ENCODE peak calls at places on chromosomes 5 and 9, in seven cellular contexts. One of them, this sample, is unnamed. For H3K4me1, the result is how much of the 10 kb centered on the place peaks cover.

GRCh38 chr9:107755267-107755666 is 265.7 kb upstream of the KLF4 start:
- DNase-seq in GM23338: no peak
- DNase-seq in SJSA1: peak
- DNase-seq in A549: no peak
- DNase-seq in astrocyte: peak
- DNase-seq in neuronal stem cell: no peak
- DNase-seq in pancreas: no peak
- DNase-seq in this sample: no peak

GRCh38 chr5:142293486-142293885 is 31.3 kb downstream of the SPRY4 start:
- DNase-seq in astrocyte: peak
- DNase-seq in A549: no peak
- DNase-seq in neuronal stem cell: no peak
- DNase-seq in GM23338: no peak
- DNase-seq in SJSA1: no peak
- DNase-seq in pancreas: no peak
- DNase-seq in this sample: no peak

GRCh38 chr5:101929628-101930027 is 366.5 kb downstream of the SLCO4C1 start:
- DNase-seq in pancreas: no peak
- DNase-seq in A549: no peak
- DNase-seq in neuronal stem cell: no peak
- DNase-seq in astrocyte: no peak
- DNase-seq in GM23338: no peak
- DNase-seq in SJSA1: no peak
- DNase-seq in this sample: no peak

GRCh38 chr5:15850939-15851341 is 328.7 kb downstream of the MARCHF11 start:
- DNase-seq in pancreas: no peak
- DNase-seq in neuronal stem cell: no peak
- DNase-seq in A549: no peak
- DNase-seq in astrocyte: no peak
- DNase-seq in SJSA1: no peak
- DNase-seq in GM23338: no peak
- DNase-seq in this sample: no peak

GRCh38 chr9:116377179-116377790 is 223.7 kb downstream of the PAPPA start:
- DNase-seq in SJSA1: peak
- DNase-seq in pancreas: no peak
- DNase-seq in astrocyte: peak
- DNase-seq in A549: peak
- DNase-seq in GM23338: no peak
- DNase-seq in neuronal stem cell: no peak
- DNase-seq in this sample: no peak

GRCh38 chr5:167180899-167181298 is 1110.5 kb upstream of the WWC1 start:
- DNase-seq in astrocyte: no peak
- DNase-seq in neuronal stem cell: no peak
- DNase-seq in SJSA1: no peak
- DNase-seq in GM23338: no peak
- DNase-seq in pancreas: no peak
- DNase-seq in A549: no peak
- DNase-seq in this sample: no peak

GRCh38 chr9:84136119-84136868 is 155.7 kb downstream of the RMI1 start:
- DNase-seq in A549: peak
- DNase-seq in neuronal stem cell: no peak
- DNase-seq in astrocyte: peak
- DNase-seq in GM23338: no peak
- DNase-seq in SJSA1: peak
- DNase-seq in pancreas: no peak
- DNase-seq in this sample: no peak

GRCh38 chr9:113715086-113715485 is 161.0 kb upstream of the ZNF618 start:
- DNase-seq in SJSA1: no peak
- DNase-seq in neuronal stem cell: no peak
- DNase-seq in pancreas: no peak
- DNase-seq in GM23338: no peak
- DNase-seq in astrocyte: peak
- DNase-seq in A549: no peak
- DNase-seq in this sample: no peak

DNA sequence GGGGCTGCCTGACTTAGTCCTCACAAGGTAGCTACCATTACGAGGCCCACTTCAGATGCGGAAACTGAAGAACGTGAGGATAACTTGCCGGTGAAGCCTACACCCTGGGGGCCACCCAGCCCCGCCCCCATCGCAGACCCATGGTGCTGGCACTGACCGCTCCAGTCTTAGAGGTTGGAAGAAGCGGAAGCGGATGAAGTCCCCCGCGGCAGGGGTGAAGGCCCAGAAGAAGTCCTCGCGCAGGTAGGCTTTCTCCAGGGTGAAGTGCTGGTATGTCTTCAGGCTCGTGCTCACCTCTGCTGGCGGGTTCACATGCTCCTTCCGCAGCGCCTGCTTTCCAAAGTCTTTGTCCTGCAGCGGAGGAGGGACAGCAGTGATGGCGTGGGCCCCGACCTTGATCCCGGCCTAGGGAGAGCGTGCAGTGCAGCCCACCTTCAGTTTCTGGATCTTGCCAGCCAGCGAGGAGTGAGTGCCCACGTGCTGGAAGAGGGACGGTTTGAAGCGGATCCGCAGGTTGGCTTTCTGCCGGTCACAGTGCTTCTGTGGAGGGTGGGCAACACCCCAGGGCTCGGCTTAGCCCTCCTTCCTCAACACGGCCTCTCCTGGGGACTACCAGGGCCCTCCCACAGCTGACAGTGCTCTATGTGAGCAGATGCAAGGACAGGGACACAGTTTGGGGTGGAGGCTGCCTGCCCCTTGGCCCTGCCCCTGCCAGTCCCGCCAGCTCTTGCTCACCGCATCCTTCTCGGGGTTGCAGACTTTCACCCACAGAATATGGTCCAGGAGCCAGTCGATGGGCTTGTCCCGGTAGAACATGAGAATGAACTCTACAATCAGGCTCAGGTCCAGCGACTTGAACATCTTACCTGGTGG is 5.2 kb downstream of the LTC4S start:
- DNase-seq in neuronal stem cell: no peak
- DNase-seq in A549: no peak
- DNase-seq in SJSA1: no peak
- DNase-seq in GM23338: no peak
- DNase-seq in astrocyte: no peak
- DNase-seq in pancreas: no peak
- DNase-seq in this sample: no peak
- H3K4me1 ChIP-seq in neuronal stem cell: under half
- H3K4me1 ChIP-seq in A549: under half
- H3K4me1 ChIP-seq in SJSA1: under half
- H3K4me1 ChIP-seq in GM23338: under half
- H3K4me1 ChIP-seq in astrocyte: under half
- H3K4me1 ChIP-seq in pancreas: under half
- H3K4me1 ChIP-seq in this sample: under half

GRCh38 chr5:36778336-36778735 is 98.2 kb upstream of the NIPBL start:
- DNase-seq in SJSA1: no peak
- DNase-seq in A549: no peak
- DNase-seq in GM23338: no peak
- DNase-seq in pancreas: no peak
- DNase-seq in astrocyte: no peak
- DNase-seq in neuronal stem cell: no peak
- DNase-seq in this sample: no peak

GRCh38 chr5:36777105-36777757 is 99.3 kb upstream of the NIPBL start:
- DNase-seq in SJSA1: no peak
- DNase-seq in A549: peak
- DNase-seq in GM23338: peak
- DNase-seq in pancreas: peak
- DNase-seq in neuronal stem cell: peak
- DNase-seq in astrocyte: peak
- DNase-seq in this sample: no peak
- H3K4me3 ChIP-seq in SJSA1: no peak
- H3K4me3 ChIP-seq in A549: no peak
- H3K4me3 ChIP-seq in GM23338: no peak
- H3K4me3 ChIP-seq in pancreas: no peak
- H3K4me3 ChIP-seq in neuronal stem cell: no peak
- H3K4me3 ChIP-seq in astrocyte: no peak
- H3K4me3 ChIP-seq in this sample: no peak

GRCh38 chr5:14267166-14267838 is 124.2 kb downstream of the TRIO start:
- DNase-seq in SJSA1: peak
- DNase-seq in astrocyte: peak
- DNase-seq in neuronal stem cell: no peak
- DNase-seq in GM23338: no peak
- DNase-seq in pancreas: no peak
- DNase-seq in A549: no peak
- DNase-seq in this sample: no peak
- H3K4me1 ChIP-seq in SJSA1: half or more
- H3K4me1 ChIP-seq in astrocyte: half or more
- H3K4me1 ChIP-seq in neuronal stem cell: under half
- H3K4me1 ChIP-seq in GM23338: half or more
- H3K4me1 ChIP-seq in pancreas: under half
- H3K4me1 ChIP-seq in A549: half or more
- H3K4me1 ChIP-seq in this sample: under half

GRCh38 chr9:135478858-135479468 is 619 bp upstream of the PPP1R26 start:
- DNase-seq in astrocyte: no peak
- DNase-seq in pancreas: peak
- DNase-seq in A549: peak
- DNase-seq in SJSA1: peak
- DNase-seq in neuronal stem cell: peak
- DNase-seq in GM23338: peak
- DNase-seq in this sample: no peak

GRCh38 chr9:135482015-135482754 is 2.6 kb downstream of the PPP1R26 start:
- DNase-seq in SJSA1: no peak
- DNase-seq in GM23338: no peak
- DNase-seq in neuronal stem cell: no peak
- DNase-seq in pancreas: no peak
- DNase-seq in A549: no peak
- DNase-seq in astrocyte: no peak
- DNase-seq in this sample: no peak

GRCh38 chr9:135480942-135481315 is 1.3 kb downstream of the PPP1R26 start:
- DNase-seq in GM23338: no peak
- DNase-seq in astrocyte: no peak
- DNase-seq in pancreas: no peak
- DNase-seq in A549: no peak
- DNase-seq in neuronal stem cell: no peak
- DNase-seq in SJSA1: no peak
- DNase-seq in this sample: no peak

GRCh38 chr9:135479469-135480052 is at the start of gene PPP1R26:
- DNase-seq in astrocyte: no peak
- DNase-seq in SJSA1: no peak
- DNase-seq in neuronal stem cell: peak
- DNase-seq in A549: no peak
- DNase-seq in pancreas: no peak
- DNase-seq in GM23338: peak
- DNase-seq in this sample: no peak

GRCh38 chr9:135480071-135480941 is 724 bp downstream of the PPP1R26 start:
- DNase-seq in pancreas: peak
- DNase-seq in neuronal stem cell: peak
- DNase-seq in GM23338: peak
- DNase-seq in SJSA1: peak
- DNase-seq in astrocyte: no peak
- DNase-seq in A549: peak
- DNase-seq in this sample: no peak
- H3K4me3 ChIP-seq in pancreas: peak
- H3K4me3 ChIP-seq in neuronal stem cell: peak
- H3K4me3 ChIP-seq in GM23338: peak
- H3K4me3 ChIP-seq in SJSA1: peak
- H3K4me3 ChIP-seq in astrocyte: peak
- H3K4me3 ChIP-seq in A549: peak
- H3K4me3 ChIP-seq in this sample: peak

GRCh38 chr5:176899946-176900782 is 1.0 kb upstream of the HK3 start:
- DNase-seq in pancreas: no peak
- DNase-seq in GM23338: no peak
- DNase-seq in SJSA1: no peak
- DNase-seq in astrocyte: no peak
- DNase-seq in neuronal stem cell: no peak
- DNase-seq in A549: no peak
- DNase-seq in this sample: no peak
- H3K4me1 ChIP-seq in pancreas: under half
- H3K4me1 ChIP-seq in GM23338: under half
- H3K4me1 ChIP-seq in SJSA1: under half
- H3K4me1 ChIP-seq in astrocyte: under half
- H3K4me1 ChIP-seq in neuronal stem cell: under half
- H3K4me1 ChIP-seq in A549: under half
- H3K4me1 ChIP-seq in this sample: under half

DNA sequence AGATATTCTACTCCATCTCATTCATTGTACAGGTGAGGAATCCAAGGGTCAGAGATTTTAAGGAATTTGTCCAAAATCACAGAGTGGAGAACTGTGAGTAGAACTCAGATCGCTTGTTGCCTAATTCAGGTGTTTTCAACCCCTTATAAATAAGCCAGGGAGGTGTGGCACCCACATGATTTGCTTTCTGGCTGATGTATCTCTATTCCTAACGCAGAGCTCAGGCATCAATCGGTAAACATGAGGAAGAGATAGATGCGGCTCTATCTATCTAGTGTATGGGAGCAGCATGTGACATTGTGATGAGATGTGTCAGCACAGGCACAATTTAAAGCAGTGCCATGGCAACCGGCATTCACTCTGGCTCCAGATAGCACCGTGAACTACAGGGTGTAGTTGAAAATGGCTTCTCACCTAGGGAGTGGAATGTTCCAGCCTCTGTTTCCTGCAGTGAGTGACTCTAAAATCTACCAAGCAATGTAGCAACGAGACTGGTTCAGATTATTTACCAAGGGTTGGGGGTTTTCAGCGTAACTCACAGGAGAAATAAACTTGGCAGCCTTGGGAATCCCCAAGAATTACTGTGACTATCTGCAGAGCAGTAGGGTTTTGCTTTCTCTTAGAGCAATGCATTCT is 53.4 kb upstream of the SUB1 start:
- DNase-seq in neuronal stem cell: no peak
- DNase-seq in A549: peak
- DNase-seq in GM23338: peak
- DNase-seq in pancreas: no peak
- DNase-seq in SJSA1: peak
- DNase-seq in astrocyte: peak
- DNase-seq in this sample: peak
- H3K4me3 ChIP-seq in neuronal stem cell: no peak
- H3K4me3 ChIP-seq in A549: peak
- H3K4me3 ChIP-seq in GM23338: no peak
- H3K4me3 ChIP-seq in pancreas: no peak
- H3K4me3 ChIP-seq in SJSA1: no peak
- H3K4me3 ChIP-seq in astrocyte: no peak
- H3K4me3 ChIP-seq in this sample: peak

DNA sequence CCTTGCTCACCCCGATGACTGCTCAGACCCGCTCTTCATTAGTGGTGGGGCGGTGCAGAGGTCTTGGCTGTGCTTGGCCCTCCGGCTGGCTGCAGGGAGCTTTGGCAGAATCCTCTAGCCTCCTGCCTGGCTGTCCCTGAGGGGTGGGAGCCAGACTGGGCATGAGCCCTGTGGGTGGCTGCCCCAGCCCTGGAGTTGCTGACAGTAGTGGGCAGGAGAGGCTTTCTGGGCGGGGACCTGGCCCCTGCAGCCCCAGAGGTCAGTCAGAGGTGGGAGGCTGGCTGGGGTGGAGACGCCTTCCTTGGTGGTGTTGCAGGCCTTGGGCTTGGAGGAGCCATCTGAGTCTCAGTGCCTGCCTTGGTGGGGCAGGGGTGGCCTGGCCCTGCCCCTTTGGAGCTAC is 146.0 kb downstream of the RXRA start:
- DNase-seq in neuronal stem cell: no peak
- DNase-seq in GM23338: no peak
- DNase-seq in SJSA1: no peak
- DNase-seq in A549: no peak
- DNase-seq in pancreas: no peak
- DNase-seq in astrocyte: no peak
- DNase-seq in this sample: no peak
- H3K4me1 ChIP-seq in neuronal stem cell: under half
- H3K4me1 ChIP-seq in GM23338: under half
- H3K4me1 ChIP-seq in SJSA1: under half
- H3K4me1 ChIP-seq in A549: under half
- H3K4me1 ChIP-seq in pancreas: under half
- H3K4me1 ChIP-seq in astrocyte: under half
- H3K4me1 ChIP-seq in this sample: under half

This sample was measured in effector memory CD4-positive, alpha-beta T cell.